ENCODE peak calls at places on chromosome 11, in seven cellular contexts. One of them, this sample, is unnamed.

GRCh38 chr11:7673724-7674434 is 579 bp upstream of the CYB5R2 start:
- DNase-seq in endothelial cell: peak; percentile 41
- DNase-seq in RWPE1: no peak
- DNase-seq in A172: no peak
- DNase-seq in heart right ventricle: peak; percentile 33
- DNase-seq in hippocampal formation: no peak
- DNase-seq in adrenal gland: peak; percentile 17
- DNase-seq in this sample: no peak

GRCh38 chr11:69343401-69344321 is 49.7 kb downstream of the MYEOV start:
- DNase-seq in endothelial cell: no peak
- DNase-seq in RWPE1: no peak
- DNase-seq in A172: no peak
- DNase-seq in heart right ventricle: no peak
- DNase-seq in hippocampal formation: no peak
- DNase-seq in adrenal gland: no peak
- DNase-seq in this sample: no peak

GRCh38 chr11:76680517-76681425 is 10.2 kb upstream of the LRRC32 start:
- DNase-seq in endothelial cell: peak; percentile 87
- DNase-seq in RWPE1: peak; percentile 75
- DNase-seq in A172: peak; percentile 64
- DNase-seq in heart right ventricle: peak; percentile 66
- DNase-seq in hippocampal formation: peak; percentile 48
- DNase-seq in adrenal gland: peak; percentile 76
- DNase-seq in this sample: peak; percentile 18

GRCh38 chr11:111412293-111412692 is 33.2 kb upstream of the POU2AF1 start:
- DNase-seq in endothelial cell: no peak
- DNase-seq in RWPE1: no peak
- DNase-seq in A172: no peak
- DNase-seq in heart right ventricle: no peak
- DNase-seq in hippocampal formation: no peak
- DNase-seq in adrenal gland: no peak
- DNase-seq in this sample: no peak

GRCh38 chr11:57399221-57399620 is 8.8 kb upstream of the PRG2 start:
- DNase-seq in endothelial cell: no peak
- DNase-seq in RWPE1: peak; percentile 64
- DNase-seq in A172: peak; percentile 18
- DNase-seq in heart right ventricle: no peak
- DNase-seq in hippocampal formation: no peak
- DNase-seq in adrenal gland: no peak
- DNase-seq in this sample: no peak

GRCh38 chr11:111357150-111358037 is 21.7 kb downstream of the POU2AF1 start:
- DNase-seq in endothelial cell: no peak
- DNase-seq in RWPE1: no peak
- DNase-seq in A172: no peak
- DNase-seq in heart right ventricle: no peak
- DNase-seq in hippocampal formation: no peak
- DNase-seq in adrenal gland: no peak
- DNase-seq in this sample: no peak

GRCh38 chr11:12556788-12557384 is 117.3 kb upstream of the TEAD1 start:
- DNase-seq in endothelial cell: no peak
- DNase-seq in RWPE1: peak; percentile 82
- DNase-seq in A172: peak; percentile 91
- DNase-seq in heart right ventricle: peak; percentile 65
- DNase-seq in hippocampal formation: no peak
- DNase-seq in adrenal gland: peak; percentile 65
- DNase-seq in this sample: no peak

GRCh38 chr11:126440792-126441514 is 85.5 kb downstream of the ST3GAL4 start:
- DNase-seq in endothelial cell: peak; percentile 94
- DNase-seq in RWPE1: peak; percentile 88
- DNase-seq in A172: peak; percentile 60
- DNase-seq in heart right ventricle: peak; percentile 73
- DNase-seq in hippocampal formation: peak; percentile 71
- DNase-seq in adrenal gland: peak; percentile 76
- DNase-seq in this sample: peak; percentile 72

GRCh38 chr11:19651654-19652053 is 61.0 kb upstream of the NAV2 start:
- DNase-seq in endothelial cell: no peak
- DNase-seq in RWPE1: no peak
- DNase-seq in A172: peak; percentile 27
- DNase-seq in heart right ventricle: no peak
- DNase-seq in hippocampal formation: no peak
- DNase-seq in adrenal gland: no peak
- DNase-seq in this sample: no peak

GRCh38 chr11:69588270-69588669 is 52.7 kb upstream of the CCND1 start:
- DNase-seq in endothelial cell: no peak
- DNase-seq in RWPE1: peak; percentile 49
- DNase-seq in A172: peak; percentile 74
- DNase-seq in heart right ventricle: no peak
- DNase-seq in hippocampal formation: no peak
- DNase-seq in adrenal gland: no peak
- DNase-seq in this sample: no peak

GRCh38 chr11:13776134-13776815 is 107.8 kb downstream of the FAR1 start:
- DNase-seq in endothelial cell: peak; percentile 24
- DNase-seq in RWPE1: no peak
- DNase-seq in A172: peak; percentile 44
- DNase-seq in heart right ventricle: no peak
- DNase-seq in hippocampal formation: no peak
- DNase-seq in adrenal gland: no peak
- DNase-seq in this sample: no peak

GRCh38 chr11:75558939-75559843 is 2.9 kb upstream of the SERPINH1 start:
- DNase-seq in endothelial cell: peak; percentile 42
- DNase-seq in RWPE1: no peak
- DNase-seq in A172: no peak
- DNase-seq in heart right ventricle: peak; percentile 38
- DNase-seq in hippocampal formation: no peak
- DNase-seq in adrenal gland: peak; percentile 77
- DNase-seq in this sample: no peak

GRCh38 chr11:77120571-77120970 is 7.5 kb upstream of the MYO7A start:
- DNase-seq in endothelial cell: no peak
- DNase-seq in RWPE1: no peak
- DNase-seq in A172: no peak
- DNase-seq in heart right ventricle: no peak
- DNase-seq in hippocampal formation: no peak
- DNase-seq in adrenal gland: no peak
- DNase-seq in this sample: no peak

GRCh38 chr11:59755701-59756495 is 722 bp downstream of the STX3 start:
- DNase-seq in endothelial cell: peak; percentile 61
- DNase-seq in RWPE1: peak; percentile 83
- DNase-seq in A172: peak; percentile 83
- DNase-seq in heart right ventricle: peak; percentile 69
- DNase-seq in hippocampal formation: peak; percentile 37
- DNase-seq in adrenal gland: peak; percentile 93
- DNase-seq in this sample: peak; percentile 13

GRCh38 chr11:27472398-27473016 is at the start of gene LGR4:
- DNase-seq in endothelial cell: peak; percentile 88
- DNase-seq in RWPE1: peak; percentile 88
- DNase-seq in A172: peak; percentile 87
- DNase-seq in heart right ventricle: peak; percentile 89
- DNase-seq in hippocampal formation: peak; percentile 92
- DNase-seq in adrenal gland: peak; percentile 98
- DNase-seq in this sample: peak; percentile 84

GRCh38 chr11:100247701-100248100 is 439.4 kb upstream of the ARHGAP42 start:
- DNase-seq in endothelial cell: no peak
- DNase-seq in RWPE1: no peak
- DNase-seq in A172: no peak
- DNase-seq in heart right ventricle: no peak
- DNase-seq in hippocampal formation: no peak
- DNase-seq in adrenal gland: no peak
- DNase-seq in this sample: no peak

GRCh38 chr11:132911186-132911585 is 621.1 kb downstream of the OPCML start:
- DNase-seq in endothelial cell: no peak
- DNase-seq in RWPE1: peak; percentile 8
- DNase-seq in A172: peak; percentile 46
- DNase-seq in heart right ventricle: no peak
- DNase-seq in hippocampal formation: no peak
- DNase-seq in adrenal gland: peak; percentile 8
- DNase-seq in this sample: no peak

GRCh38 chr11:76265771-76266241 is 59.5 kb upstream of the WNT11 start:
- DNase-seq in endothelial cell: no peak
- DNase-seq in RWPE1: no peak
- DNase-seq in A172: no peak
- DNase-seq in heart right ventricle: no peak
- DNase-seq in hippocampal formation: no peak
- DNase-seq in adrenal gland: peak; percentile 43
- DNase-seq in this sample: no peak

GRCh38 chr11:83773950-83774880 is 488.0 kb upstream of the CCDC90B start:
- DNase-seq in endothelial cell: no peak
- DNase-seq in RWPE1: peak; percentile 28
- DNase-seq in A172: peak; percentile 70
- DNase-seq in heart right ventricle: no peak
- DNase-seq in hippocampal formation: no peak
- DNase-seq in adrenal gland: no peak
- DNase-seq in this sample: no peak

GRCh38 chr11:16612801-16613400 is 125.5 kb upstream of the C11orf58 start:
- DNase-seq in endothelial cell: peak; percentile 20
- DNase-seq in RWPE1: no peak
- DNase-seq in A172: no peak
- DNase-seq in heart right ventricle: no peak
- DNase-seq in hippocampal formation: no peak
- DNase-seq in adrenal gland: no peak
- DNase-seq in this sample: no peak

GRCh38 chr11:69044111-69045013 is 4.4 kb upstream of the TPCN2 start:
- DNase-seq in endothelial cell: peak; percentile 63
- DNase-seq in RWPE1: peak; percentile 26
- DNase-seq in A172: peak; percentile 77
- DNase-seq in heart right ventricle: peak; percentile 75
- DNase-seq in hippocampal formation: peak; percentile 36
- DNase-seq in adrenal gland: peak; percentile 82
- DNase-seq in this sample: peak; percentile 47

GRCh38 chr11:15888596-15889345 is 467.6 kb downstream of the SOX6 start:
- DNase-seq in endothelial cell: no peak
- DNase-seq in RWPE1: no peak
- DNase-seq in A172: no peak
- DNase-seq in heart right ventricle: no peak
- DNase-seq in hippocampal formation: no peak
- DNase-seq in adrenal gland: no peak
- DNase-seq in this sample: no peak

GRCh38 chr11:128926437-128927107 is 16.1 kb downstream of the TP53AIP1 start:
- DNase-seq in endothelial cell: no peak
- DNase-seq in RWPE1: no peak
- DNase-seq in A172: no peak
- DNase-seq in heart right ventricle: no peak
- DNase-seq in hippocampal formation: no peak
- DNase-seq in adrenal gland: no peak
- DNase-seq in this sample: no peak

GRCh38 chr11:57499413-57499982 is 16.0 kb downstream of the SLC43A1 start:
- DNase-seq in endothelial cell: peak; percentile 94
- DNase-seq in RWPE1: peak; percentile 99
- DNase-seq in A172: peak; percentile 79
- DNase-seq in heart right ventricle: peak; percentile 99
- DNase-seq in hippocampal formation: peak; percentile 82
- DNase-seq in adrenal gland: peak; percentile 98
- DNase-seq in this sample: peak; percentile 82

GRCh38 chr11:6599884-6600390 is 3.5 kb downstream of the RRP8 start:
- DNase-seq in endothelial cell: no peak
- DNase-seq in RWPE1: no peak
- DNase-seq in A172: no peak
- DNase-seq in heart right ventricle: no peak
- DNase-seq in hippocampal formation: no peak
- DNase-seq in adrenal gland: no peak
- DNase-seq in this sample: no peak

GRCh38 chr11:12800032-12800671 is 125.9 kb downstream of the TEAD1 start:
- DNase-seq in endothelial cell: no peak
- DNase-seq in RWPE1: peak; percentile 80
- DNase-seq in A172: peak; percentile 86
- DNase-seq in heart right ventricle: no peak
- DNase-seq in hippocampal formation: no peak
- DNase-seq in adrenal gland: peak; percentile 39
- DNase-seq in this sample: no peak

GRCh38 chr11:112620621-112621394 is 340.4 kb upstream of the NCAM1 start:
- DNase-seq in endothelial cell: no peak
- DNase-seq in RWPE1: peak; percentile 23
- DNase-seq in A172: peak; percentile 31
- DNase-seq in heart right ventricle: no peak
- DNase-seq in hippocampal formation: no peak
- DNase-seq in adrenal gland: no peak
- DNase-seq in this sample: no peak

GRCh38 chr11:69746780-69747742 is 28.1 kb downstream of the FGF4 start:
- DNase-seq in endothelial cell: no peak
- DNase-seq in RWPE1: no peak
- DNase-seq in A172: no peak
- DNase-seq in heart right ventricle: no peak
- DNase-seq in hippocampal formation: no peak
- DNase-seq in adrenal gland: no peak
- DNase-seq in this sample: no peak

GRCh38 chr11:108947654-108948570 is 283.0 kb downstream of the DDX10 start:
- DNase-seq in endothelial cell: no peak
- DNase-seq in RWPE1: peak; percentile 77
- DNase-seq in A172: peak; percentile 80
- DNase-seq in heart right ventricle: no peak
- DNase-seq in hippocampal formation: no peak
- DNase-seq in adrenal gland: no peak
- DNase-seq in this sample: no peak

GRCh38 chr11:697028-697491 is 1.4 kb downstream of the TMEM80 start:
- DNase-seq in endothelial cell: no peak
- DNase-seq in RWPE1: no peak
- DNase-seq in A172: peak; percentile 37
- DNase-seq in heart right ventricle: no peak
- DNase-seq in hippocampal formation: no peak
- DNase-seq in adrenal gland: no peak
- DNase-seq in this sample: no peak

GRCh38 chr11:46293616-46294015 is 16.2 kb downstream of the CREB3L1 start:
- DNase-seq in endothelial cell: no peak
- DNase-seq in RWPE1: no peak
- DNase-seq in A172: peak; percentile 75
- DNase-seq in heart right ventricle: no peak
- DNase-seq in hippocampal formation: no peak
- DNase-seq in adrenal gland: no peak
- DNase-seq in this sample: no peak

GRCh38 chr11:133175111-133175510 is 357.2 kb downstream of the OPCML start:
- DNase-seq in endothelial cell: no peak
- DNase-seq in RWPE1: no peak
- DNase-seq in A172: no peak
- DNase-seq in heart right ventricle: no peak
- DNase-seq in hippocampal formation: no peak
- DNase-seq in adrenal gland: no peak
- DNase-seq in this sample: no peak

GRCh38 chr11:62850911-62851806 is 11.8 kb upstream of the WDR74 start:
- DNase-seq in endothelial cell: no peak
- DNase-seq in RWPE1: no peak
- DNase-seq in A172: no peak
- DNase-seq in heart right ventricle: no peak
- DNase-seq in hippocampal formation: no peak
- DNase-seq in adrenal gland: no peak
- DNase-seq in this sample: no peak

GRCh38 chr11:111026241-111026640 is 219.3 kb upstream of the POU2AF2 start:
- DNase-seq in endothelial cell: no peak
- DNase-seq in RWPE1: no peak
- DNase-seq in A172: no peak
- DNase-seq in heart right ventricle: no peak
- DNase-seq in hippocampal formation: no peak
- DNase-seq in adrenal gland: no peak
- DNase-seq in this sample: no peak

GRCh38 chr11:1199689-1200610 is 22.9 kb upstream of the MUC5B start:
- DNase-seq in endothelial cell: no peak
- DNase-seq in RWPE1: no peak
- DNase-seq in A172: no peak
- DNase-seq in heart right ventricle: no peak
- DNase-seq in hippocampal formation: no peak
- DNase-seq in adrenal gland: peak; percentile 4
- DNase-seq in this sample: no peak

GRCh38 chr11:102319544-102319943 is 2.3 kb downstream of the BIRC3 start:
- DNase-seq in endothelial cell: no peak
- DNase-seq in RWPE1: no peak
- DNase-seq in A172: no peak
- DNase-seq in heart right ventricle: no peak
- DNase-seq in hippocampal formation: no peak
- DNase-seq in adrenal gland: no peak
- DNase-seq in this sample: no peak

GRCh38 chr11:68551777-68552176 is 91.2 kb downstream of the PPP6R3 start:
- DNase-seq in endothelial cell: no peak
- DNase-seq in RWPE1: no peak
- DNase-seq in A172: no peak
- DNase-seq in heart right ventricle: no peak
- DNase-seq in hippocampal formation: no peak
- DNase-seq in adrenal gland: no peak
- DNase-seq in this sample: no peak